ENCODE peak calls at places on chromosome 22, in four cellular contexts. A is small intestine; D is activated CD4-positive, alpha-beta T cell treated with anti-CD3 and anti-CD28 coated beads for 24 hours; C is immature natural killer cell. R is an unnamed sample.

GRCh38 chr22:44219101-44219870 is 38.6 kb downstream of the PARVG start:
- DNase-seq in A (no peak), D (no peak), C (no peak), R (no peak)

GRCh38 chr22:20084547-20085413 is 4.7 kb downstream of the DGCR8 start:
- DNase-seq in A (peak; percentile 33), D (no peak), C (no peak), R (no peak)

GRCh38 chr22:45162531-45162930 is 1.2 kb upstream of the NUP50 start:
- DNase-seq in A (no peak), D (no peak), C (no peak), R (peak; percentile 22)

GRCh38 chr22:49087716-49088660 is 739.7 kb downstream of the BRD1 start:
- DNase-seq in A (no peak), D (no peak), C (no peak), R (no peak)

GRCh38 chr22:44930016-44930710 is 79.6 kb downstream of the PHF21B start:
- DNase-seq in A (no peak), D (no peak), C (no peak), R (no peak)

GRCh38 chr22:32218470-32218869 is 13.6 kb upstream of the RFPL2 start:
- DNase-seq in A (no peak), D (no peak), C (no peak), R (no peak)

GRCh38 chr22:28802595-28803087 is 2.3 kb upstream of the XBP1 start:
- DNase-seq in A (peak; percentile 56), D (no peak), C (no peak), R (no peak)

GRCh38 chr22:48100685-48101417 is 1338.4 kb downstream of the TBC1D22A start:
- DNase-seq in A (no peak), D (no peak), C (no peak), R (no peak)

GRCh38 chr22:30205281-30206115 is 41.1 kb downstream of the LIF start:
- DNase-seq in A (no peak), D (no peak), C (no peak), R (no peak)

GRCh38 chr22:22408731-22409696 is 99.5 kb downstream of the ZNF280B start:
- DNase-seq in A (peak; percentile 25), D (no peak), C (no peak), R (no peak)

GRCh38 chr22:49208003-49208402 is 619.7 kb downstream of the BRD1 start:
- DNase-seq in A (no peak), D (no peak), C (no peak), R (no peak)

GRCh38 chr22:50247748-50248147 is 2.9 kb upstream of the TUBGCP6 start:
- DNase-seq in A (peak; percentile 81), D (no peak), C (peak; percentile 74), R (peak; percentile 86)

GRCh38 chr22:17578129-17578754 is 14.9 kb downstream of the SLC25A18 start:
- DNase-seq in A (no peak), D (no peak), C (no peak), R (no peak)

GRCh38 chr22:29044657-29045176 is 16.9 kb downstream of the C22orf31 start:
- DNase-seq in A (no peak), D (no peak), C (no peak), R (no peak)

GRCh38 chr22:38298312-38299000 is 18.8 kb downstream of the CSNK1E start:
- DNase-seq in A (no peak), D (no peak), C (peak; percentile 28), R (no peak)

GRCh38 chr22:41512421-41513194 is 31.7 kb downstream of the POLR3H start:
- DNase-seq in A (no peak), D (no peak), C (no peak), R (no peak)